ENCODE peak calls at places on chromosomes 6 and 20, in nine cellular contexts. One of them, this sample, is unnamed.

GRCh38 chr6:166192136-166192535 is 24.5 kb upstream of the TBXT start:
- ATAC-seq in CD4-positive, alpha-beta T cell: no peak
- ATAC-seq in Right ventricle myocardium superior: no peak
- ATAC-seq in left colon: no peak
- ATAC-seq in heart right ventricle: no peak
- ATAC-seq in PC-3: no peak
- ATAC-seq in activated CD8-positive, alpha-beta memory T cell treated with anti-CD3 and anti-CD28 coated beads, Interleukin-2, amount 10 ng/mL, durations not matched to agents 7 days and 5 days: no peak
- ATAC-seq in left lung: no peak
- ATAC-seq in activated T-helper 17 cell treated with anti-CD3 and anti-CD28 coated beads, Interleukin-2, amount 50 U/mL, for 72 hours: no peak
- ATAC-seq in this sample: no peak

GRCh38 chr6:136955123-136955522 is 33.0 kb downstream of the SLC35D3 start:
- ATAC-seq in left colon: no peak
- ATAC-seq in PC-3: no peak
- ATAC-seq in activated CD8-positive, alpha-beta memory T cell treated with anti-CD3 and anti-CD28 coated beads, Interleukin-2, amount 10 ng/mL, durations not matched to agents 7 days and 5 days: no peak
- ATAC-seq in left lung: no peak
- ATAC-seq in Right ventricle myocardium superior: no peak
- ATAC-seq in heart right ventricle: no peak
- ATAC-seq in activated T-helper 17 cell treated with anti-CD3 and anti-CD28 coated beads, Interleukin-2, amount 50 U/mL, for 72 hours: no peak
- ATAC-seq in CD4-positive, alpha-beta T cell: no peak
- ATAC-seq in this sample: no peak

GRCh38 chr6:168318579-168319278 is 848 bp downstream of the DACT2 start:
- ATAC-seq in left lung: peak
- ATAC-seq in Right ventricle myocardium superior: no peak
- ATAC-seq in activated T-helper 17 cell treated with anti-CD3 and anti-CD28 coated beads, Interleukin-2, amount 50 U/mL, for 72 hours: no peak
- ATAC-seq in CD4-positive, alpha-beta T cell: no peak
- ATAC-seq in heart right ventricle: peak
- ATAC-seq in PC-3: no peak
- ATAC-seq in left colon: peak
- ATAC-seq in activated CD8-positive, alpha-beta memory T cell treated with anti-CD3 and anti-CD28 coated beads, Interleukin-2, amount 10 ng/mL, durations not matched to agents 7 days and 5 days: no peak
- ATAC-seq in this sample: no peak

GRCh38 chr6:43812850-43813584 is 43.0 kb downstream of the VEGFA start:
- ATAC-seq in CD4-positive, alpha-beta T cell: no peak
- ATAC-seq in Right ventricle myocardium superior: no peak
- ATAC-seq in PC-3: no peak
- ATAC-seq in left colon: peak
- ATAC-seq in activated T-helper 17 cell treated with anti-CD3 and anti-CD28 coated beads, Interleukin-2, amount 50 U/mL, for 72 hours: no peak
- ATAC-seq in left lung: peak
- ATAC-seq in activated CD8-positive, alpha-beta memory T cell treated with anti-CD3 and anti-CD28 coated beads, Interleukin-2, amount 10 ng/mL, durations not matched to agents 7 days and 5 days: peak
- ATAC-seq in heart right ventricle: no peak
- ATAC-seq in this sample: peak

GRCh38 chr6:158771399-158772158 is 47.6 kb downstream of the EZR start:
- ATAC-seq in left lung: no peak
- ATAC-seq in activated T-helper 17 cell treated with anti-CD3 and anti-CD28 coated beads, Interleukin-2, amount 50 U/mL, for 72 hours: no peak
- ATAC-seq in Right ventricle myocardium superior: no peak
- ATAC-seq in heart right ventricle: no peak
- ATAC-seq in PC-3: no peak
- ATAC-seq in activated CD8-positive, alpha-beta memory T cell treated with anti-CD3 and anti-CD28 coated beads, Interleukin-2, amount 10 ng/mL, durations not matched to agents 7 days and 5 days: peak
- ATAC-seq in CD4-positive, alpha-beta T cell: peak
- ATAC-seq in left colon: no peak
- ATAC-seq in this sample: no peak

GRCh38 chr20:3854462-3854870 is 7.8 kb downstream of the MAVS start:
- ATAC-seq in heart right ventricle: peak
- ATAC-seq in activated T-helper 17 cell treated with anti-CD3 and anti-CD28 coated beads, Interleukin-2, amount 50 U/mL, for 72 hours: peak
- ATAC-seq in left lung: peak
- ATAC-seq in PC-3: peak
- ATAC-seq in CD4-positive, alpha-beta T cell: no peak
- ATAC-seq in activated CD8-positive, alpha-beta memory T cell treated with anti-CD3 and anti-CD28 coated beads, Interleukin-2, amount 10 ng/mL, durations not matched to agents 7 days and 5 days: peak
- ATAC-seq in Right ventricle myocardium superior: no peak
- ATAC-seq in left colon: peak
- ATAC-seq in this sample: no peak

GRCh38 chr6:30914854-30915590 is 984 bp downstream of the VARS2 start:
- ATAC-seq in activated T-helper 17 cell treated with anti-CD3 and anti-CD28 coated beads, Interleukin-2, amount 50 U/mL, for 72 hours: no peak
- ATAC-seq in PC-3: peak
- ATAC-seq in heart right ventricle: no peak
- ATAC-seq in Right ventricle myocardium superior: peak
- ATAC-seq in activated CD8-positive, alpha-beta memory T cell treated with anti-CD3 and anti-CD28 coated beads, Interleukin-2, amount 10 ng/mL, durations not matched to agents 7 days and 5 days: no peak
- ATAC-seq in left colon: no peak
- ATAC-seq in left lung: peak
- ATAC-seq in CD4-positive, alpha-beta T cell: no peak
- ATAC-seq in this sample: no peak

GRCh38 chr6:54112171-54112650 is 968 bp downstream of the MLIP start:
- ATAC-seq in Right ventricle myocardium superior: no peak
- ATAC-seq in left lung: no peak
- ATAC-seq in activated CD8-positive, alpha-beta memory T cell treated with anti-CD3 and anti-CD28 coated beads, Interleukin-2, amount 10 ng/mL, durations not matched to agents 7 days and 5 days: no peak
- ATAC-seq in CD4-positive, alpha-beta T cell: no peak
- ATAC-seq in activated T-helper 17 cell treated with anti-CD3 and anti-CD28 coated beads, Interleukin-2, amount 50 U/mL, for 72 hours: no peak
- ATAC-seq in left colon: no peak
- ATAC-seq in heart right ventricle: no peak
- ATAC-seq in PC-3: no peak
- ATAC-seq in this sample: no peak

GRCh38 chr6:80767808-80768207 is 661.3 kb downstream of the BCKDHB start:
- ATAC-seq in left lung: peak
- ATAC-seq in PC-3: peak
- ATAC-seq in heart right ventricle: peak
- ATAC-seq in activated T-helper 17 cell treated with anti-CD3 and anti-CD28 coated beads, Interleukin-2, amount 50 U/mL, for 72 hours: no peak
- ATAC-seq in CD4-positive, alpha-beta T cell: no peak
- ATAC-seq in Right ventricle myocardium superior: peak
- ATAC-seq in left colon: no peak
- ATAC-seq in activated CD8-positive, alpha-beta memory T cell treated with anti-CD3 and anti-CD28 coated beads, Interleukin-2, amount 10 ng/mL, durations not matched to agents 7 days and 5 days: no peak
- ATAC-seq in this sample: peak

GRCh38 chr6:24323632-24324337 is 34.1 kb downstream of the DCDC2 start:
- ATAC-seq in left colon: no peak
- ATAC-seq in activated T-helper 17 cell treated with anti-CD3 and anti-CD28 coated beads, Interleukin-2, amount 50 U/mL, for 72 hours: no peak
- ATAC-seq in CD4-positive, alpha-beta T cell: no peak
- ATAC-seq in heart right ventricle: no peak
- ATAC-seq in left lung: no peak
- ATAC-seq in Right ventricle myocardium superior: no peak
- ATAC-seq in PC-3: peak
- ATAC-seq in activated CD8-positive, alpha-beta memory T cell treated with anti-CD3 and anti-CD28 coated beads, Interleukin-2, amount 10 ng/mL, durations not matched to agents 7 days and 5 days: no peak
- ATAC-seq in this sample: no peak

GRCh38 chr20:17613328-17614175 is 43.7 kb downstream of the DSTN start:
- ATAC-seq in CD4-positive, alpha-beta T cell: no peak
- ATAC-seq in left colon: no peak
- ATAC-seq in Right ventricle myocardium superior: no peak
- ATAC-seq in heart right ventricle: no peak
- ATAC-seq in left lung: no peak
- ATAC-seq in PC-3: no peak
- ATAC-seq in activated CD8-positive, alpha-beta memory T cell treated with anti-CD3 and anti-CD28 coated beads, Interleukin-2, amount 10 ng/mL, durations not matched to agents 7 days and 5 days: no peak
- ATAC-seq in activated T-helper 17 cell treated with anti-CD3 and anti-CD28 coated beads, Interleukin-2, amount 50 U/mL, for 72 hours: no peak
- ATAC-seq in this sample: no peak

GRCh38 chr6:71080793-71081192 is 123.9 kb upstream of the B3GAT2 start:
- ATAC-seq in activated CD8-positive, alpha-beta memory T cell treated with anti-CD3 and anti-CD28 coated beads, Interleukin-2, amount 10 ng/mL, durations not matched to agents 7 days and 5 days: no peak
- ATAC-seq in activated T-helper 17 cell treated with anti-CD3 and anti-CD28 coated beads, Interleukin-2, amount 50 U/mL, for 72 hours: no peak
- ATAC-seq in Right ventricle myocardium superior: peak
- ATAC-seq in PC-3: no peak
- ATAC-seq in left lung: peak
- ATAC-seq in heart right ventricle: peak
- ATAC-seq in left colon: no peak
- ATAC-seq in CD4-positive, alpha-beta T cell: no peak
- ATAC-seq in this sample: no peak

GRCh38 chr20:62133864-62134263 is 9.3 kb downstream of the PSMA7 start:
- ATAC-seq in left lung: no peak
- ATAC-seq in CD4-positive, alpha-beta T cell: peak
- ATAC-seq in activated T-helper 17 cell treated with anti-CD3 and anti-CD28 coated beads, Interleukin-2, amount 50 U/mL, for 72 hours: no peak
- ATAC-seq in heart right ventricle: peak
- ATAC-seq in PC-3: peak
- ATAC-seq in activated CD8-positive, alpha-beta memory T cell treated with anti-CD3 and anti-CD28 coated beads, Interleukin-2, amount 10 ng/mL, durations not matched to agents 7 days and 5 days: peak
- ATAC-seq in left colon: no peak
- ATAC-seq in Right ventricle myocardium superior: peak
- ATAC-seq in this sample: no peak

GRCh38 chr6:128367437-128367836 is 153.0 kb downstream of the PTPRK start:
- ATAC-seq in heart right ventricle: no peak
- ATAC-seq in activated T-helper 17 cell treated with anti-CD3 and anti-CD28 coated beads, Interleukin-2, amount 50 U/mL, for 72 hours: no peak
- ATAC-seq in CD4-positive, alpha-beta T cell: no peak
- ATAC-seq in activated CD8-positive, alpha-beta memory T cell treated with anti-CD3 and anti-CD28 coated beads, Interleukin-2, amount 10 ng/mL, durations not matched to agents 7 days and 5 days: no peak
- ATAC-seq in left colon: no peak
- ATAC-seq in PC-3: no peak
- ATAC-seq in Right ventricle myocardium superior: no peak
- ATAC-seq in left lung: no peak
- ATAC-seq in this sample: no peak

GRCh38 chr6:74964871-74965441 is 240.9 kb downstream of the COL12A1 start:
- ATAC-seq in activated T-helper 17 cell treated with anti-CD3 and anti-CD28 coated beads, Interleukin-2, amount 50 U/mL, for 72 hours: no peak
- ATAC-seq in activated CD8-positive, alpha-beta memory T cell treated with anti-CD3 and anti-CD28 coated beads, Interleukin-2, amount 10 ng/mL, durations not matched to agents 7 days and 5 days: no peak
- ATAC-seq in left lung: no peak
- ATAC-seq in CD4-positive, alpha-beta T cell: no peak
- ATAC-seq in Right ventricle myocardium superior: no peak
- ATAC-seq in heart right ventricle: no peak
- ATAC-seq in PC-3: no peak
- ATAC-seq in left colon: no peak
- ATAC-seq in this sample: no peak

GRCh38 chr6:117265425-117266266 is at the start of gene VGLL2:
- ATAC-seq in activated T-helper 17 cell treated with anti-CD3 and anti-CD28 coated beads, Interleukin-2, amount 50 U/mL, for 72 hours: peak
- ATAC-seq in CD4-positive, alpha-beta T cell: no peak
- ATAC-seq in left lung: peak
- ATAC-seq in PC-3: no peak
- ATAC-seq in activated CD8-positive, alpha-beta memory T cell treated with anti-CD3 and anti-CD28 coated beads, Interleukin-2, amount 10 ng/mL, durations not matched to agents 7 days and 5 days: peak
- ATAC-seq in left colon: peak
- ATAC-seq in Right ventricle myocardium superior: peak
- ATAC-seq in heart right ventricle: peak
- ATAC-seq in this sample: peak

GRCh38 chr6:31025595-31025994 is 15.3 kb downstream of the MUC22 start:
- ATAC-seq in left lung: no peak
- ATAC-seq in Right ventricle myocardium superior: no peak
- ATAC-seq in left colon: no peak
- ATAC-seq in PC-3: no peak
- ATAC-seq in CD4-positive, alpha-beta T cell: no peak
- ATAC-seq in activated T-helper 17 cell treated with anti-CD3 and anti-CD28 coated beads, Interleukin-2, amount 50 U/mL, for 72 hours: no peak
- ATAC-seq in activated CD8-positive, alpha-beta memory T cell treated with anti-CD3 and anti-CD28 coated beads, Interleukin-2, amount 10 ng/mL, durations not matched to agents 7 days and 5 days: peak
- ATAC-seq in heart right ventricle: no peak
- ATAC-seq in this sample: no peak

GRCh38 chr6:148649454-148649963 is 97.3 kb upstream of the UST start:
- ATAC-seq in Right ventricle myocardium superior: no peak
- ATAC-seq in left colon: no peak
- ATAC-seq in heart right ventricle: no peak
- ATAC-seq in CD4-positive, alpha-beta T cell: no peak
- ATAC-seq in activated T-helper 17 cell treated with anti-CD3 and anti-CD28 coated beads, Interleukin-2, amount 50 U/mL, for 72 hours: no peak
- ATAC-seq in left lung: no peak
- ATAC-seq in activated CD8-positive, alpha-beta memory T cell treated with anti-CD3 and anti-CD28 coated beads, Interleukin-2, amount 10 ng/mL, durations not matched to agents 7 days and 5 days: no peak
- ATAC-seq in PC-3: no peak
- ATAC-seq in this sample: no peak

GRCh38 chr20:35757098-35757705 is 14.6 kb upstream of the PHF20 start:
- ATAC-seq in heart right ventricle: no peak
- ATAC-seq in activated T-helper 17 cell treated with anti-CD3 and anti-CD28 coated beads, Interleukin-2, amount 50 U/mL, for 72 hours: no peak
- ATAC-seq in Right ventricle myocardium superior: no peak
- ATAC-seq in left lung: no peak
- ATAC-seq in left colon: no peak
- ATAC-seq in PC-3: peak
- ATAC-seq in activated CD8-positive, alpha-beta memory T cell treated with anti-CD3 and anti-CD28 coated beads, Interleukin-2, amount 10 ng/mL, durations not matched to agents 7 days and 5 days: no peak
- ATAC-seq in CD4-positive, alpha-beta T cell: peak
- ATAC-seq in this sample: no peak

GRCh38 chr20:25339608-25340007 is 51.0 kb downstream of the ABHD12 start:
- ATAC-seq in left lung: peak
- ATAC-seq in activated T-helper 17 cell treated with anti-CD3 and anti-CD28 coated beads, Interleukin-2, amount 50 U/mL, for 72 hours: no peak
- ATAC-seq in left colon: peak
- ATAC-seq in Right ventricle myocardium superior: no peak
- ATAC-seq in PC-3: no peak
- ATAC-seq in CD4-positive, alpha-beta T cell: no peak
- ATAC-seq in activated CD8-positive, alpha-beta memory T cell treated with anti-CD3 and anti-CD28 coated beads, Interleukin-2, amount 10 ng/mL, durations not matched to agents 7 days and 5 days: no peak
- ATAC-seq in heart right ventricle: no peak
- ATAC-seq in this sample: no peak

GRCh38 chr6:159913862-159914564 is 23.2 kb downstream of the MAS1 start:
- ATAC-seq in activated T-helper 17 cell treated with anti-CD3 and anti-CD28 coated beads, Interleukin-2, amount 50 U/mL, for 72 hours: peak
- ATAC-seq in CD4-positive, alpha-beta T cell: no peak
- ATAC-seq in left lung: no peak
- ATAC-seq in PC-3: no peak
- ATAC-seq in activated CD8-positive, alpha-beta memory T cell treated with anti-CD3 and anti-CD28 coated beads, Interleukin-2, amount 10 ng/mL, durations not matched to agents 7 days and 5 days: no peak
- ATAC-seq in left colon: no peak
- ATAC-seq in Right ventricle myocardium superior: no peak
- ATAC-seq in heart right ventricle: no peak
- ATAC-seq in this sample: no peak

GRCh38 chr6:31680226-31680840 is 534 bp downstream of the LY6G5C start:
- ATAC-seq in activated T-helper 17 cell treated with anti-CD3 and anti-CD28 coated beads, Interleukin-2, amount 50 U/mL, for 72 hours: no peak
- ATAC-seq in left colon: no peak
- ATAC-seq in PC-3: no peak
- ATAC-seq in CD4-positive, alpha-beta T cell: peak
- ATAC-seq in activated CD8-positive, alpha-beta memory T cell treated with anti-CD3 and anti-CD28 coated beads, Interleukin-2, amount 10 ng/mL, durations not matched to agents 7 days and 5 days: peak
- ATAC-seq in Right ventricle myocardium superior: no peak
- ATAC-seq in left lung: no peak
- ATAC-seq in heart right ventricle: no peak
- ATAC-seq in this sample: no peak

GRCh38 chr20:48826883-48827771 is 672 bp downstream of the PREX1 start:
- ATAC-seq in Right ventricle myocardium superior: peak
- ATAC-seq in left lung: peak
- ATAC-seq in left colon: no peak
- ATAC-seq in heart right ventricle: peak
- ATAC-seq in activated CD8-positive, alpha-beta memory T cell treated with anti-CD3 and anti-CD28 coated beads, Interleukin-2, amount 10 ng/mL, durations not matched to agents 7 days and 5 days: peak
- ATAC-seq in PC-3: peak
- ATAC-seq in CD4-positive, alpha-beta T cell: peak
- ATAC-seq in activated T-helper 17 cell treated with anti-CD3 and anti-CD28 coated beads, Interleukin-2, amount 50 U/mL, for 72 hours: peak
- ATAC-seq in this sample: no peak

GRCh38 chr20:49337357-49337756 is 59.5 kb upstream of the ZNFX1 start:
- ATAC-seq in Right ventricle myocardium superior: no peak
- ATAC-seq in left lung: no peak
- ATAC-seq in left colon: no peak
- ATAC-seq in CD4-positive, alpha-beta T cell: no peak
- ATAC-seq in PC-3: no peak
- ATAC-seq in activated CD8-positive, alpha-beta memory T cell treated with anti-CD3 and anti-CD28 coated beads, Interleukin-2, amount 10 ng/mL, durations not matched to agents 7 days and 5 days: no peak
- ATAC-seq in activated T-helper 17 cell treated with anti-CD3 and anti-CD28 coated beads, Interleukin-2, amount 50 U/mL, for 72 hours: no peak
- ATAC-seq in heart right ventricle: no peak
- ATAC-seq in this sample: no peak

GRCh38 chr6:80223743-80224212 is 117.3 kb downstream of the BCKDHB start:
- ATAC-seq in Right ventricle myocardium superior: peak
- ATAC-seq in CD4-positive, alpha-beta T cell: no peak
- ATAC-seq in activated CD8-positive, alpha-beta memory T cell treated with anti-CD3 and anti-CD28 coated beads, Interleukin-2, amount 10 ng/mL, durations not matched to agents 7 days and 5 days: no peak
- ATAC-seq in PC-3: no peak
- ATAC-seq in activated T-helper 17 cell treated with anti-CD3 and anti-CD28 coated beads, Interleukin-2, amount 50 U/mL, for 72 hours: no peak
- ATAC-seq in left colon: no peak
- ATAC-seq in left lung: no peak
- ATAC-seq in heart right ventricle: peak
- ATAC-seq in this sample: peak

GRCh38 chr6:73152998-73153757 is 72.1 kb downstream of the KHDC1L start:
- ATAC-seq in CD4-positive, alpha-beta T cell: no peak
- ATAC-seq in left lung: no peak
- ATAC-seq in PC-3: no peak
- ATAC-seq in heart right ventricle: no peak
- ATAC-seq in left colon: no peak
- ATAC-seq in activated CD8-positive, alpha-beta memory T cell treated with anti-CD3 and anti-CD28 coated beads, Interleukin-2, amount 10 ng/mL, durations not matched to agents 7 days and 5 days: no peak
- ATAC-seq in Right ventricle myocardium superior: no peak
- ATAC-seq in activated T-helper 17 cell treated with anti-CD3 and anti-CD28 coated beads, Interleukin-2, amount 50 U/mL, for 72 hours: no peak
- ATAC-seq in this sample: no peak

GRCh38 chr6:37502703-37503485 is 3.2 kb upstream of the CCDC167 start:
- ATAC-seq in heart right ventricle: no peak
- ATAC-seq in activated CD8-positive, alpha-beta memory T cell treated with anti-CD3 and anti-CD28 coated beads, Interleukin-2, amount 10 ng/mL, durations not matched to agents 7 days and 5 days: peak
- ATAC-seq in left colon: no peak
- ATAC-seq in Right ventricle myocardium superior: no peak
- ATAC-seq in left lung: no peak
- ATAC-seq in PC-3: no peak
- ATAC-seq in CD4-positive, alpha-beta T cell: peak
- ATAC-seq in activated T-helper 17 cell treated with anti-CD3 and anti-CD28 coated beads, Interleukin-2, amount 50 U/mL, for 72 hours: peak
- ATAC-seq in this sample: no peak

GRCh38 chr20:49415664-49416044 is 66.8 kb downstream of the KCNB1 start:
- ATAC-seq in activated T-helper 17 cell treated with anti-CD3 and anti-CD28 coated beads, Interleukin-2, amount 50 U/mL, for 72 hours: no peak
- ATAC-seq in activated CD8-positive, alpha-beta memory T cell treated with anti-CD3 and anti-CD28 coated beads, Interleukin-2, amount 10 ng/mL, durations not matched to agents 7 days and 5 days: no peak
- ATAC-seq in PC-3: no peak
- ATAC-seq in heart right ventricle: no peak
- ATAC-seq in left lung: no peak
- ATAC-seq in left colon: no peak
- ATAC-seq in CD4-positive, alpha-beta T cell: no peak
- ATAC-seq in Right ventricle myocardium superior: no peak
- ATAC-seq in this sample: no peak

GRCh38 chr20:12358655-12359009 is 440.9 kb downstream of the BTBD3 start:
- ATAC-seq in Right ventricle myocardium superior: no peak
- ATAC-seq in activated CD8-positive, alpha-beta memory T cell treated with anti-CD3 and anti-CD28 coated beads, Interleukin-2, amount 10 ng/mL, durations not matched to agents 7 days and 5 days: no peak
- ATAC-seq in left lung: no peak
- ATAC-seq in left colon: peak
- ATAC-seq in heart right ventricle: no peak
- ATAC-seq in PC-3: no peak
- ATAC-seq in activated T-helper 17 cell treated with anti-CD3 and anti-CD28 coated beads, Interleukin-2, amount 50 U/mL, for 72 hours: no peak
- ATAC-seq in CD4-positive, alpha-beta T cell: no peak
- ATAC-seq in this sample: no peak

GRCh38 chr6:89044988-89045387 is 35.6 kb upstream of the PNRC1 start:
- ATAC-seq in heart right ventricle: peak
- ATAC-seq in left colon: no peak
- ATAC-seq in left lung: peak
- ATAC-seq in Right ventricle myocardium superior: peak
- ATAC-seq in CD4-positive, alpha-beta T cell: no peak
- ATAC-seq in PC-3: no peak
- ATAC-seq in activated T-helper 17 cell treated with anti-CD3 and anti-CD28 coated beads, Interleukin-2, amount 50 U/mL, for 72 hours: no peak
- ATAC-seq in activated CD8-positive, alpha-beta memory T cell treated with anti-CD3 and anti-CD28 coated beads, Interleukin-2, amount 10 ng/mL, durations not matched to agents 7 days and 5 days: no peak
- ATAC-seq in this sample: peak

GRCh38 chr20:21166801-21167200 is 40.9 kb downstream of the KIZ start:
- ATAC-seq in activated CD8-positive, alpha-beta memory T cell treated with anti-CD3 and anti-CD28 coated beads, Interleukin-2, amount 10 ng/mL, durations not matched to agents 7 days and 5 days: peak
- ATAC-seq in CD4-positive, alpha-beta T cell: no peak
- ATAC-seq in PC-3: no peak
- ATAC-seq in heart right ventricle: no peak
- ATAC-seq in left colon: no peak
- ATAC-seq in Right ventricle myocardium superior: no peak
- ATAC-seq in left lung: no peak
- ATAC-seq in activated T-helper 17 cell treated with anti-CD3 and anti-CD28 coated beads, Interleukin-2, amount 50 U/mL, for 72 hours: peak
- ATAC-seq in this sample: no peak